ENCODE peak calls at places on chromosome 22, in ten cellular contexts. One of them, this sample, is unnamed.

GRCh38 chr22:37428649-37429586 is 1.6 kb upstream of the ELFN2 start:
- DNase-seq in tibial nerve: no peak
- DNase-seq in mucosa of descending colon: peak
- DNase-seq in astrocyte: peak
- DNase-seq in astrocyte of the cerebellum: peak
- DNase-seq in mesendoderm: peak
- DNase-seq in stomach: peak
- DNase-seq in effector memory CD4-positive, alpha-beta T cell: peak
- DNase-seq in cardiac fibroblast: peak
- DNase-seq in A549: peak
- DNase-seq in this sample: no peak

GRCh38 chr22:28835630-28836189 is 35.3 kb upstream of the XBP1 start:
- DNase-seq in tibial nerve: no peak
- DNase-seq in effector memory CD4-positive, alpha-beta T cell: no peak
- DNase-seq in astrocyte of the cerebellum: no peak
- DNase-seq in mucosa of descending colon: no peak
- DNase-seq in A549: no peak
- DNase-seq in mesendoderm: no peak
- DNase-seq in stomach: no peak
- DNase-seq in astrocyte: no peak
- DNase-seq in cardiac fibroblast: no peak
- DNase-seq in this sample: no peak

GRCh38 chr22:47053013-47053864 is 290.8 kb downstream of the TBC1D22A start:
- DNase-seq in mucosa of descending colon: no peak
- DNase-seq in astrocyte of the cerebellum: no peak
- DNase-seq in mesendoderm: no peak
- DNase-seq in A549: no peak
- DNase-seq in astrocyte: no peak
- DNase-seq in cardiac fibroblast: no peak
- DNase-seq in effector memory CD4-positive, alpha-beta T cell: no peak
- DNase-seq in tibial nerve: no peak
- DNase-seq in stomach: no peak
- DNase-seq in this sample: no peak

GRCh38 chr22:29932121-29932520 is 49.1 kb downstream of the MTMR3 start:
- DNase-seq in cardiac fibroblast: no peak
- DNase-seq in effector memory CD4-positive, alpha-beta T cell: no peak
- DNase-seq in mucosa of descending colon: no peak
- DNase-seq in tibial nerve: no peak
- DNase-seq in astrocyte of the cerebellum: no peak
- DNase-seq in mesendoderm: no peak
- DNase-seq in A549: no peak
- DNase-seq in stomach: no peak
- DNase-seq in astrocyte: no peak
- DNase-seq in this sample: no peak

GRCh38 chr22:46428171-46428570 is 92.7 kb downstream of the TRMU start:
- DNase-seq in cardiac fibroblast: no peak
- DNase-seq in tibial nerve: no peak
- DNase-seq in astrocyte: no peak
- DNase-seq in A549: no peak
- DNase-seq in mesendoderm: no peak
- DNase-seq in mucosa of descending colon: no peak
- DNase-seq in astrocyte of the cerebellum: no peak
- DNase-seq in stomach: no peak
- DNase-seq in effector memory CD4-positive, alpha-beta T cell: no peak
- DNase-seq in this sample: no peak

GRCh38 chr22:44451016-44451415 is 47.0 kb downstream of the RTL6 start:
- DNase-seq in effector memory CD4-positive, alpha-beta T cell: no peak
- DNase-seq in mesendoderm: no peak
- DNase-seq in cardiac fibroblast: no peak
- DNase-seq in astrocyte: no peak
- DNase-seq in mucosa of descending colon: no peak
- DNase-seq in astrocyte of the cerebellum: no peak
- DNase-seq in tibial nerve: no peak
- DNase-seq in stomach: peak
- DNase-seq in A549: no peak
- DNase-seq in this sample: no peak

GRCh38 chr22:33577862-33578411 is 342.3 kb downstream of the LARGE1 start:
- DNase-seq in astrocyte: peak
- DNase-seq in effector memory CD4-positive, alpha-beta T cell: no peak
- DNase-seq in tibial nerve: no peak
- DNase-seq in A549: no peak
- DNase-seq in mesendoderm: no peak
- DNase-seq in mucosa of descending colon: no peak
- DNase-seq in astrocyte of the cerebellum: no peak
- DNase-seq in cardiac fibroblast: no peak
- DNase-seq in stomach: no peak
- DNase-seq in this sample: no peak

GRCh38 chr22:28942801-28943500 is 59.6 kb downstream of the ZNRF3 start:
- DNase-seq in mucosa of descending colon: no peak
- DNase-seq in tibial nerve: no peak
- DNase-seq in astrocyte: no peak
- DNase-seq in stomach: no peak
- DNase-seq in astrocyte of the cerebellum: no peak
- DNase-seq in cardiac fibroblast: no peak
- DNase-seq in effector memory CD4-positive, alpha-beta T cell: no peak
- DNase-seq in mesendoderm: peak
- DNase-seq in A549: no peak
- DNase-seq in this sample: no peak

GRCh38 chr22:46537946-46538815 is 761 bp upstream of the CELSR1 start:
- DNase-seq in mesendoderm: peak
- DNase-seq in effector memory CD4-positive, alpha-beta T cell: no peak
- DNase-seq in cardiac fibroblast: peak
- DNase-seq in tibial nerve: no peak
- DNase-seq in astrocyte of the cerebellum: no peak
- DNase-seq in astrocyte: peak
- DNase-seq in stomach: no peak
- DNase-seq in A549: peak
- DNase-seq in mucosa of descending colon: no peak
- DNase-seq in this sample: no peak

GRCh38 chr22:46054878-46055158 is 77.9 kb upstream of the WNT7B start:
- DNase-seq in effector memory CD4-positive, alpha-beta T cell: no peak
- DNase-seq in astrocyte of the cerebellum: no peak
- DNase-seq in astrocyte: no peak
- DNase-seq in stomach: no peak
- DNase-seq in cardiac fibroblast: no peak
- DNase-seq in tibial nerve: peak
- DNase-seq in mucosa of descending colon: no peak
- DNase-seq in A549: no peak
- DNase-seq in mesendoderm: no peak
- DNase-seq in this sample: no peak

GRCh38 chr22:36350751-36351594 is 36.8 kb downstream of the MYH9 start:
- DNase-seq in tibial nerve: no peak
- DNase-seq in mucosa of descending colon: no peak
- DNase-seq in cardiac fibroblast: peak
- DNase-seq in astrocyte of the cerebellum: peak
- DNase-seq in effector memory CD4-positive, alpha-beta T cell: no peak
- DNase-seq in mesendoderm: peak
- DNase-seq in astrocyte: peak
- DNase-seq in A549: peak
- DNase-seq in stomach: no peak
- DNase-seq in this sample: peak

GRCh38 chr22:46796566-46797195 is 34.2 kb downstream of the TBC1D22A start:
- DNase-seq in mucosa of descending colon: no peak
- DNase-seq in cardiac fibroblast: no peak
- DNase-seq in tibial nerve: no peak
- DNase-seq in A549: no peak
- DNase-seq in mesendoderm: no peak
- DNase-seq in effector memory CD4-positive, alpha-beta T cell: no peak
- DNase-seq in astrocyte of the cerebellum: no peak
- DNase-seq in stomach: no peak
- DNase-seq in astrocyte: no peak
- DNase-seq in this sample: no peak

GRCh38 chr22:29147241-29147919 is 58.3 kb upstream of the EMID1 start:
- DNase-seq in A549: no peak
- DNase-seq in tibial nerve: no peak
- DNase-seq in astrocyte of the cerebellum: no peak
- DNase-seq in astrocyte: no peak
- DNase-seq in mucosa of descending colon: no peak
- DNase-seq in mesendoderm: no peak
- DNase-seq in stomach: peak
- DNase-seq in effector memory CD4-positive, alpha-beta T cell: no peak
- DNase-seq in cardiac fibroblast: no peak
- DNase-seq in this sample: no peak

GRCh38 chr22:44403166-44403565 is 90.4 kb upstream of the SHISAL1 start:
- DNase-seq in astrocyte: no peak
- DNase-seq in mucosa of descending colon: no peak
- DNase-seq in astrocyte of the cerebellum: no peak
- DNase-seq in tibial nerve: no peak
- DNase-seq in effector memory CD4-positive, alpha-beta T cell: no peak
- DNase-seq in A549: no peak
- DNase-seq in mesendoderm: no peak
- DNase-seq in cardiac fibroblast: no peak
- DNase-seq in stomach: no peak
- DNase-seq in this sample: no peak

GRCh38 chr22:42949159-42949558 is 65.8 kb downstream of the PACSIN2 start:
- DNase-seq in A549: no peak
- DNase-seq in effector memory CD4-positive, alpha-beta T cell: no peak
- DNase-seq in astrocyte of the cerebellum: no peak
- DNase-seq in cardiac fibroblast: peak
- DNase-seq in mesendoderm: peak
- DNase-seq in stomach: no peak
- DNase-seq in tibial nerve: no peak
- DNase-seq in mucosa of descending colon: no peak
- DNase-seq in astrocyte: peak
- DNase-seq in this sample: peak

GRCh38 chr22:42948205-42948804 is 66.6 kb downstream of the PACSIN2 start:
- DNase-seq in A549: no peak
- DNase-seq in stomach: no peak
- DNase-seq in mucosa of descending colon: no peak
- DNase-seq in tibial nerve: no peak
- DNase-seq in cardiac fibroblast: no peak
- DNase-seq in effector memory CD4-positive, alpha-beta T cell: no peak
- DNase-seq in astrocyte: no peak
- DNase-seq in astrocyte of the cerebellum: no peak
- DNase-seq in mesendoderm: no peak
- DNase-seq in this sample: no peak

GRCh38 chr22:42950281-42950680 is 64.7 kb downstream of the PACSIN2 start:
- DNase-seq in A549: no peak
- DNase-seq in stomach: no peak
- DNase-seq in mesendoderm: no peak
- DNase-seq in tibial nerve: no peak
- DNase-seq in astrocyte: no peak
- DNase-seq in astrocyte of the cerebellum: no peak
- DNase-seq in cardiac fibroblast: no peak
- DNase-seq in mucosa of descending colon: no peak
- DNase-seq in effector memory CD4-positive, alpha-beta T cell: no peak
- DNase-seq in this sample: no peak

GRCh38 chr22:42947211-42947990 is 67.5 kb downstream of the PACSIN2 start:
- DNase-seq in A549: peak
- DNase-seq in astrocyte of the cerebellum: no peak
- DNase-seq in mucosa of descending colon: no peak
- DNase-seq in cardiac fibroblast: no peak
- DNase-seq in stomach: peak
- DNase-seq in mesendoderm: peak
- DNase-seq in tibial nerve: no peak
- DNase-seq in astrocyte: no peak
- DNase-seq in effector memory CD4-positive, alpha-beta T cell: no peak
- DNase-seq in this sample: no peak

DNA sequence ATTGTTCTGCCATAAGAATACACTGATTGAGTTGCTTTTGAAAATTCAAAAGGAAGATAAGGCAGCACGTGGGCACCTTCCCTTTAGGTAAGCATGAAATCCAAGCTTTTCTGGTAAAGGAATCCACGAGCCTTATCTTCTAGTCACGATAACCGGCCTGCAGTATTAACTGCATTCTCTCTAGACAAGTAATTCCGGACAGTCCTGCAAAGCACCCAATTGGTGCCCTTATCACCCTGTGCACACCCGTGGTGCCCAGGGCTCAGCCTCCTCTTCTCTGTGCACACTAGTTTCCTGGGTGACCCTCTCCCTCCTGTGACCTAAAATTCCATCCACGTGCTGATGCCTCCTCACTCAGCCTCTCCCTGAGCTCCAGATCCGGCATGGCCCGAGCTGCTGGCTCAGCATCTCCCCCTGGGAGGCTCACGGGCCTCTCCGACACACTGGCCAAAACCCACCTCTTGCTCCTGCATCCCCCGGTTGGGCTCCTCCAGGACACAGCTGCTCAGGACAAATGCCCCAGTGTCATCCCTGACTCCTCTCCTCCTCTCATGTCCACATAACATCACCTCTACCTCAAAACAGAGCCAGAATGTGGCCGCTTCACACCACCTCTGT is 63.7 kb downstream of the PACSIN2 start:
- DNase-seq in astrocyte: no peak
- DNase-seq in mucosa of descending colon: no peak
- DNase-seq in cardiac fibroblast: no peak
- DNase-seq in mesendoderm: no peak
- DNase-seq in astrocyte of the cerebellum: no peak
- DNase-seq in A549: no peak
- DNase-seq in effector memory CD4-positive, alpha-beta T cell: no peak
- DNase-seq in tibial nerve: no peak
- DNase-seq in stomach: no peak
- DNase-seq in this sample: no peak
- H3K4me3 ChIP-seq in astrocyte: no peak
- H3K4me3 ChIP-seq in mucosa of descending colon: no peak
- H3K4me3 ChIP-seq in cardiac fibroblast: no peak
- H3K4me3 ChIP-seq in mesendoderm: no peak
- H3K4me3 ChIP-seq in astrocyte of the cerebellum: no peak
- H3K4me3 ChIP-seq in A549: no peak
- H3K4me3 ChIP-seq in effector memory CD4-positive, alpha-beta T cell: no peak
- H3K4me3 ChIP-seq in tibial nerve: no peak
- H3K4me3 ChIP-seq in stomach: no peak
- H3K4me3 ChIP-seq in this sample: no peak

GRCh38 chr22:19766506-19767426 is 6.2 kb downstream of the TBX1 start:
- DNase-seq in mesendoderm: peak
- DNase-seq in astrocyte: no peak
- DNase-seq in mucosa of descending colon: peak
- DNase-seq in cardiac fibroblast: peak
- DNase-seq in astrocyte of the cerebellum: no peak
- DNase-seq in stomach: peak
- DNase-seq in effector memory CD4-positive, alpha-beta T cell: peak
- DNase-seq in A549: no peak
- DNase-seq in tibial nerve: no peak
- DNase-seq in this sample: no peak
- H3K4me3 ChIP-seq in mesendoderm: no peak
- H3K4me3 ChIP-seq in astrocyte: no peak
- H3K4me3 ChIP-seq in mucosa of descending colon: no peak
- H3K4me3 ChIP-seq in cardiac fibroblast: peak
- H3K4me3 ChIP-seq in astrocyte of the cerebellum: no peak
- H3K4me3 ChIP-seq in stomach: peak
- H3K4me3 ChIP-seq in effector memory CD4-positive, alpha-beta T cell: peak
- H3K4me3 ChIP-seq in A549: no peak
- H3K4me3 ChIP-seq in tibial nerve: peak
- H3K4me3 ChIP-seq in this sample: peak

GRCh38 chr22:41948142-41948541 is 1.2 kb upstream of the CENPM start:
- DNase-seq in tibial nerve: no peak
- DNase-seq in astrocyte: no peak
- DNase-seq in astrocyte of the cerebellum: no peak
- DNase-seq in effector memory CD4-positive, alpha-beta T cell: no peak
- DNase-seq in stomach: no peak
- DNase-seq in cardiac fibroblast: no peak
- DNase-seq in mucosa of descending colon: no peak
- DNase-seq in mesendoderm: no peak
- DNase-seq in A549: no peak
- DNase-seq in this sample: no peak
- H3K4me3 ChIP-seq in tibial nerve: no peak
- H3K4me3 ChIP-seq in astrocyte: no peak
- H3K4me3 ChIP-seq in astrocyte of the cerebellum: no peak
- H3K4me3 ChIP-seq in effector memory CD4-positive, alpha-beta T cell: no peak
- H3K4me3 ChIP-seq in stomach: no peak
- H3K4me3 ChIP-seq in cardiac fibroblast: no peak
- H3K4me3 ChIP-seq in mucosa of descending colon: no peak
- H3K4me3 ChIP-seq in mesendoderm: no peak
- H3K4me3 ChIP-seq in A549: no peak
- H3K4me3 ChIP-seq in this sample: no peak

GRCh38 chr22:49433717-49434611 is 393.7 kb downstream of the BRD1 start:
- DNase-seq in tibial nerve: no peak
- DNase-seq in effector memory CD4-positive, alpha-beta T cell: no peak
- DNase-seq in stomach: no peak
- DNase-seq in mesendoderm: peak
- DNase-seq in astrocyte of the cerebellum: no peak
- DNase-seq in cardiac fibroblast: no peak
- DNase-seq in astrocyte: no peak
- DNase-seq in A549: peak
- DNase-seq in mucosa of descending colon: no peak
- DNase-seq in this sample: no peak
- H3K4me3 ChIP-seq in tibial nerve: no peak
- H3K4me3 ChIP-seq in effector memory CD4-positive, alpha-beta T cell: no peak
- H3K4me3 ChIP-seq in stomach: no peak
- H3K4me3 ChIP-seq in mesendoderm: no peak
- H3K4me3 ChIP-seq in astrocyte of the cerebellum: no peak
- H3K4me3 ChIP-seq in cardiac fibroblast: no peak
- H3K4me3 ChIP-seq in astrocyte: no peak
- H3K4me3 ChIP-seq in A549: no peak
- H3K4me3 ChIP-seq in mucosa of descending colon: no peak
- H3K4me3 ChIP-seq in this sample: no peak

This sample was measured in skeletal muscle cell.